ENCODE peak calls at places on chromosomes 1 and 21, in seven cellular contexts. W is IMR-90, A is ovary, M is body of pancreas, U is HCT116, D is heart left ventricle, T is transverse colon. J is an unnamed sample.

GRCh38 chr1:66231162-66232077 is 302.5 kb upstream of the SGIP1 start:
- DNase-seq in A (no peak), M (no peak), U (peak; percentile 73), T (no peak), W (peak; percentile 52), D (no peak), J (no peak)

GRCh38 chr1:221800831-221801610 is 59.1 kb upstream of the DUSP10 start:
- DNase-seq in D (no peak), T (no peak), W (no peak), U (no peak), A (no peak), M (no peak), J (no peak)

GRCh38 chr1:21564521-21565095 is 55.4 kb downstream of the ALPL start:
- DNase-seq in U (no peak), M (no peak), T (no peak), D (no peak), W (peak; percentile 41), A (no peak), J (no peak)

GRCh38 chr1:66523502-66523901 is 10.5 kb upstream of the SGIP1 start:
- DNase-seq in M (no peak), W (no peak), D (no peak), T (no peak), U (no peak), A (no peak), J (no peak)

GRCh38 chr1:39085174-39085573 is 59.0 kb downstream of the NDUFS5 start:
- DNase-seq in A (no peak), T (no peak), D (no peak), W (no peak), U (no peak), M (no peak), J (no peak)

GRCh38 chr21:17397703-17398102 is 115.1 kb upstream of the CXADR start:
- DNase-seq in T (no peak), U (no peak), A (no peak), W (no peak), D (no peak), M (no peak), J (no peak)

GRCh38 chr1:168966217-168966616 is 140.3 kb upstream of the ATP1B1 start:
- DNase-seq in W (no peak), U (peak; percentile 6), D (no peak), T (no peak), M (no peak), A (no peak), J (no peak)

GRCh38 chr1:212595787-212596714 is 12.5 kb upstream of the ATF3 start:
- DNase-seq in W (peak; percentile 99), U (peak; percentile 68), T (peak; percentile 49), D (no peak), A (no peak), M (peak; percentile 34), J (no peak)

GRCh38 chr1:177645491-177645890 is 324.4 kb downstream of the SEC16B start:
- DNase-seq in D (no peak), T (no peak), U (no peak), M (no peak), A (no peak), W (no peak), J (no peak)

GRCh38 chr21:32975811-32976507 is 49.8 kb upstream of the OLIG2 start:
- DNase-seq in A (no peak), M (no peak), W (no peak), U (no peak), T (no peak), D (no peak), J (no peak)

GRCh38 chr21:44533891-44534627 is 5.9 kb downstream of the KRTAP10-1 start:
- DNase-seq in A (no peak), M (no peak), W (no peak), D (no peak), T (peak; percentile 4), U (peak; percentile 4), J (no peak)

GRCh38 chr1:9538669-9539164 is 548 bp upstream of the SLC25A33 start:
- DNase-seq in D (no peak), W (no peak), T (peak; percentile 20), M (peak; percentile 26), U (no peak), A (peak; percentile 47), J (no peak)

GRCh38 chr1:172745014-172745413 is 86.1 kb downstream of the FASLG start:
- DNase-seq in U (peak; percentile 71), W (peak; percentile 89), T (peak; percentile 26), M (no peak), D (no peak), A (no peak), J (no peak)

GRCh38 chr1:45394342-45394741 is 54.1 kb upstream of the MUTYH start:
- DNase-seq in U (no peak), M (no peak), W (no peak), D (no peak), T (no peak), A (no peak), J (no peak)

GRCh38 chr1:21586926-21587601 is 77.8 kb downstream of the ALPL start:
- DNase-seq in U (peak; percentile 61), A (peak; percentile 28), T (peak; percentile 25), M (peak; percentile 64), D (peak; percentile 36), W (peak; percentile 91), J (peak; percentile 76)

GRCh38 chr1:168091063-168091462 is 45.7 kb downstream of the GPR161 start:
- DNase-seq in M (no peak), D (no peak), T (no peak), U (no peak), A (no peak), W (no peak), J (no peak)

GRCh38 chr1:20477355-20478071 is 8.5 kb downstream of the CAMK2N1 start:
- DNase-seq in W (peak; percentile 65), D (no peak), M (no peak), T (no peak), A (peak; percentile 59), U (no peak), J (no peak)

GRCh38 chr1:226903819-226904710 is 33.6 kb downstream of the PSEN2 start:
- DNase-seq in T (no peak), A (peak; percentile 66), W (peak; percentile 73), U (no peak), D (peak; percentile 39), M (no peak), J (no peak)

GRCh38 chr1:248596615-248597014 is 885 bp downstream of the OR2T10 start:
- DNase-seq in W (no peak), U (no peak), M (no peak), A (no peak), T (no peak), D (no peak), J (no peak)

GRCh38 chr1:94648225-94649007 is 106.9 kb upstream of the F3 start:
- DNase-seq in T (peak; percentile 56), U (no peak), W (peak; percentile 100), A (peak; percentile 92), M (peak; percentile 94), D (no peak), J (peak; percentile 68)

GRCh38 chr1:178934574-178934945 is 63.7 kb upstream of the ANGPTL1 start:
- DNase-seq in M (no peak), W (no peak), U (no peak), T (no peak), D (no peak), A (no peak), J (no peak)

GRCh38 chr1:218395916-218396315 is 50.8 kb downstream of the TGFB2 start:
- DNase-seq in D (no peak), A (no peak), W (peak; percentile 35), M (no peak), U (no peak), T (no peak), J (no peak)

GRCh38 chr1:150484861-150485260 is 2.4 kb upstream of the TARS2 start:
- DNase-seq in T (no peak), U (no peak), A (no peak), D (no peak), M (peak; percentile 14), W (peak; percentile 24), J (no peak)

GRCh38 chr1:236515443-236515958 is 8.3 kb upstream of the LGALS8 start:
- DNase-seq in M (peak; percentile 74), U (no peak), T (no peak), A (peak; percentile 29), D (no peak), W (no peak), J (no peak)

DNA sequence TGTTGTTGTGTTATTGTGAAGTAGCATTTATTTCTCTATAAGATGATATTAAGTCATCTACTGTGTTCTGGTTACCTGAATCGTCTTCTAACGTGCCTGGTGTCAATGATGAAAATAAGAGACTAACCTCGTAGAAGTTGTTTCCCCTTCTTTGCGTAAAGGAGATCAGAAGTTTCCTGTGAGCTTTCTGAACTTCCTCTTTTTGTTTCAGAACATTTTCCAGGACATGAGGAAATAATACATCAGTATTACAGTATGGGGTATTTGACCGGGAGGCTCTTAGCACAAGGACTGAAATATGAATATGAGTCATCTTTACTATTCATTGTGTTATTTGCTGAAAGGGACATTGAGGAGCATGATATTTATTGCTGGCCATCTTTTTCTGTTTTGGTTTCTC is 1.3 kb downstream of the ST6GALNAC3 start:
- DNase-seq in D (no peak), M (no peak), T (no peak), W (peak; percentile 9), A (no peak), U (no peak), J (no peak)
- TF ChIP-seq POLR2A in D (no peak), M (no peak), T (no peak), W (no peak), A (no peak), U (no peak), J (no peak)

GRCh38 chr1:61692155-61692783 is 32.7 kb downstream of the TM2D1 start:
- DNase-seq in A (no peak), T (peak; percentile 16), W (peak; percentile 73), U (no peak), M (no peak), D (no peak), J (no peak)
- TF ChIP-seq CTCF in A (no peak), T (no peak), W (no peak), U (no peak), M (no peak), D (no peak), J (no peak)

GRCh38 chr1:47309427-47309826 is 4.5 kb downstream of the STIL start:
- DNase-seq in T (no peak), U (no peak), M (no peak), W (no peak), A (no peak), D (no peak), J (no peak)

GRCh38 chr1:47317841-47318240 is 3.9 kb upstream of the STIL start:
- DNase-seq in W (peak; percentile 96), U (no peak), A (no peak), D (no peak), M (no peak), T (no peak), J (no peak)

GRCh38 chr1:47313915-47314664 is at the start of gene STIL:
- DNase-seq in T (peak; percentile 99), A (peak; percentile 98), U (peak; percentile 100), D (peak; percentile 99), M (peak; percentile 99), W (peak; percentile 100), J (peak; percentile 99)
- TF ChIP-seq POLR2A in T (peak; percentile 88), A (no peak), U (peak; percentile 73), D (no peak), M (no peak), W (peak; percentile 92), J (no peak)

GRCh38 chr1:2523891-2524609 is 2.3 kb downstream of the PANK4 start:
- DNase-seq in D (no peak), W (no peak), M (no peak), T (peak; percentile 35), A (no peak), U (no peak), J (no peak)
- TF ChIP-seq CTCF in D (no peak), W (no peak), M (no peak), T (no peak), A (no peak), U (no peak), J (no peak)

GRCh38 chr1:2412773-2413494 is 570 bp upstream of the PEX10 start:
- DNase-seq in T (peak; percentile 26), W (peak; percentile 31), A (peak; percentile 45), M (peak; percentile 39), D (no peak), U (no peak), J (no peak)
- TF ChIP-seq POLR2A in T (peak; percentile 74), W (no peak), A (no peak), M (no peak), D (no peak), U (peak; percentile 60), J (no peak)

J was measured in stomach.